ENCODE peak calls at places on chromosomes 6 and 20, in ten cellular contexts. X is mesothelial cell of epicardium, A is K562, C is fibroblast of mammary gland, B is astrocyte of the cerebellum, W is IMR-90, Y is AG09319, L is tibial nerve, O is B cell, P is GM12864. U is an unnamed sample.

GRCh38 chr6:107811591-107812218 is 12.4 kb downstream of the SCML4 start:
- DNase-seq in X (no peak), A (no peak), C (peak; percentile 21), B (no peak), W (peak; percentile 21), Y (no peak), L (no peak), O (no peak), P (no peak), U (no peak)

GRCh38 chr20:48794360-48794759 is 33.4 kb downstream of the PREX1 start:
- DNase-seq in X (no peak), A (no peak), C (no peak), B (no peak), W (no peak), Y (no peak), L (no peak), O (no peak), P (no peak), U (no peak)

GRCh38 chr6:120945905-120946594 is 388.2 kb downstream of the TBC1D32 start:
- DNase-seq in X (no peak), A (no peak), C (no peak), B (no peak), W (no peak), Y (no peak), L (no peak), O (no peak), P (no peak), U (no peak)

GRCh38 chr6:90870561-90870960 is 283.7 kb upstream of the MAP3K7 start:
- DNase-seq in X (no peak), A (no peak), C (no peak), B (no peak), W (no peak), Y (no peak), L (no peak), O (no peak), P (no peak), U (no peak)

GRCh38 chr6:31203345-31203979 is 33.0 kb upstream of the POU5F1 start:
- DNase-seq in X (no peak), A (peak; percentile 54), C (peak; percentile 83), B (no peak), W (peak; percentile 71), Y (no peak), L (no peak), O (no peak), P (peak; percentile 68), U (peak; percentile 34)

GRCh38 chr20:39292193-39292736 is 330.1 kb downstream of the DHX35 start:
- DNase-seq in X (no peak), A (no peak), C (no peak), B (no peak), W (no peak), Y (no peak), L (no peak), O (no peak), P (no peak), U (no peak)

GRCh38 chr20:1266167-1266973 is at the start of gene SNPH:
- DNase-seq in X (peak; percentile 57), A (peak; percentile 82), C (peak; percentile 68), B (peak; percentile 36), W (peak; percentile 76), Y (peak; percentile 29), L (peak; percentile 47), O (peak; percentile 78), P (no peak), U (peak; percentile 82)

GRCh38 chr6:157034433-157035230 is 257.5 kb downstream of the ARID1B start:
- DNase-seq in X (no peak), A (peak; percentile 65), C (peak; percentile 76), B (no peak), W (peak; percentile 72), Y (no peak), L (no peak), O (peak; percentile 46), P (no peak), U (peak; percentile 44)

GRCh38 chr6:127481628-127482027 is 22.4 kb upstream of the KIAA0408 start:
- DNase-seq in X (no peak), A (no peak), C (peak; percentile 62), B (no peak), W (peak; percentile 68), Y (no peak), L (no peak), O (no peak), P (no peak), U (no peak)

GRCh38 chr6:112224088-112224487 is 30.3 kb downstream of the LAMA4 start:
- DNase-seq in X (no peak), A (no peak), C (no peak), B (no peak), W (no peak), Y (no peak), L (no peak), O (no peak), P (no peak), U (no peak)

GRCh38 chr20:48761914-48762313 is 65.9 kb downstream of the PREX1 start:
- DNase-seq in X (no peak), A (no peak), C (no peak), B (no peak), W (no peak), Y (no peak), L (no peak), O (no peak), P (no peak), U (no peak)

GRCh38 chr6:144415014-144415413 is 129.9 kb downstream of the UTRN start:
- DNase-seq in X (no peak), A (no peak), C (peak; percentile 88), B (no peak), W (peak; percentile 90), Y (no peak), L (no peak), O (no peak), P (no peak), U (no peak)

GRCh38 chr6:131281471-131282270 is 146.4 kb downstream of the AKAP7 start:
- DNase-seq in X (no peak), A (no peak), C (peak; percentile 23), B (peak; percentile 20), W (peak; percentile 17), Y (no peak), L (peak; percentile 43), O (peak; percentile 19), P (no peak), U (no peak)

GRCh38 chr6:90401933-90402830 is 105.5 kb upstream of the BACH2 start:
- DNase-seq in X (no peak), A (no peak), C (no peak), B (no peak), W (peak; percentile 7), Y (no peak), L (no peak), O (no peak), P (no peak), U (no peak)

GRCh38 chr6:133888931-133889556 is at the start of gene TCF21:
- DNase-seq in X (peak; percentile 48), A (no peak), C (no peak), B (no peak), W (peak; percentile 85), Y (no peak), L (no peak), O (no peak), P (no peak), U (no peak)

GRCh38 chr20:4814696-4815252 is 93.1 kb downstream of the PRND start:
- DNase-seq in X (no peak), A (no peak), C (no peak), B (no peak), W (no peak), Y (no peak), L (no peak), O (peak; percentile 75), P (no peak), U (peak; percentile 76)

GRCh38 chr6:118963003-118963402 is 28.0 kb upstream of the MCM9 start:
- DNase-seq in X (no peak), A (no peak), C (peak; percentile 32), B (no peak), W (peak; percentile 10), Y (no peak), L (no peak), O (no peak), P (no peak), U (no peak)
- TF ChIP-seq CTCF in X (no peak), A (peak; percentile 39), C (peak; percentile 27), B (no peak), W (peak; percentile 33), Y (peak; percentile 25), L (peak; percentile 17), O (no peak), P (no peak), U (no peak)

GRCh38 chr20:55415567-55416142 is 589.7 kb downstream of the CBLN4 start:
- DNase-seq in X (no peak), A (no peak), C (peak; percentile 12), B (no peak), W (no peak), Y (no peak), L (no peak), O (no peak), P (no peak), U (no peak)

GRCh38 chr20:55417797-55418196 is 587.5 kb downstream of the CBLN4 start:
- DNase-seq in X (no peak), A (no peak), C (no peak), B (no peak), W (no peak), Y (no peak), L (no peak), O (no peak), P (no peak), U (no peak)
- TF ChIP-seq CTCF in X (no peak), A (no peak), C (no peak), B (no peak), W (no peak), Y (no peak), L (no peak), O (no peak), P (no peak), U (no peak)

GRCh38 chr6:18528084-18528743 is 141.1 kb downstream of the RNF144B start:
- DNase-seq in X (no peak), A (no peak), C (peak; percentile 24), B (no peak), W (peak; percentile 13), Y (no peak), L (no peak), O (no peak), P (no peak), U (no peak)
- TF ChIP-seq CTCF in X (peak; percentile 53), A (peak; percentile 45), C (peak; percentile 27), B (no peak), W (peak; percentile 45), Y (peak; percentile 25), L (no peak), O (no peak), P (peak; percentile 9), U (no peak)

GRCh38 chr20:3689978-3690377 is 8.2 kb upstream of the ADAM33 start:
- DNase-seq in X (no peak), A (no peak), C (no peak), B (no peak), W (no peak), Y (no peak), L (no peak), O (no peak), P (no peak), U (no peak)

GRCh38 chr20:3685341-3685740 is 3.5 kb upstream of the ADAM33 start:
- DNase-seq in X (no peak), A (no peak), C (peak; percentile 35), B (no peak), W (peak; percentile 53), Y (no peak), L (no peak), O (no peak), P (no peak), U (no peak)

GRCh38 chr20:3687655-3688054 is 5.8 kb upstream of the ADAM33 start:
- DNase-seq in X (no peak), A (peak; percentile 38), C (peak; percentile 83), B (no peak), W (peak; percentile 63), Y (no peak), L (peak; percentile 50), O (no peak), P (no peak), U (peak; percentile 51)

GRCh38 chr20:3690413-3690812 is 8.6 kb upstream of the ADAM33 start:
- DNase-seq in X (no peak), A (no peak), C (no peak), B (no peak), W (no peak), Y (no peak), L (no peak), O (no peak), P (no peak), U (no peak)

GRCh38 chr20:3686867-3687321 is 5.1 kb upstream of the ADAM33 start:
- DNase-seq in X (no peak), A (no peak), C (peak; percentile 96), B (peak; percentile 86), W (peak; percentile 94), Y (peak; percentile 86), L (peak; percentile 91), O (no peak), P (no peak), U (no peak)
- TF ChIP-seq CTCF in X (no peak), A (peak; percentile 11), C (no peak), B (peak; percentile 36), W (peak; percentile 29), Y (peak; percentile 27), L (no peak), O (no peak), P (no peak), U (no peak)